ENCODE peak calls at places on chromosomes 12 and 14, in six cellular contexts. V is H9, W is H1, O is IMR-90, P is neuronal stem cell, L is mesenchymal stem cell. H is an unnamed sample.

GRCh38 chr12:98402081-98402480 is 113.3 kb upstream of the TMPO start:
- DNase-seq in V (no peak), W (no peak), O (peak), P (no peak), L (no peak), H (no peak)

GRCh38 chr12:53093777-53094393 is 3.6 kb upstream of the IGFBP6 start:
- DNase-seq in V (no peak), W (no peak), O (peak), P (no peak), L (peak), H (no peak)

GRCh38 chr12:4032906-4033628 is 159.9 kb upstream of the PARP11 start:
- DNase-seq in V (no peak), W (no peak), O (peak), P (no peak), L (peak), H (no peak)

GRCh38 chr12:89355243-89356068 is 3.2 kb upstream of the DUSP6 start:
- DNase-seq in V (no peak), W (no peak), O (no peak), P (no peak), L (peak), H (peak)

GRCh38 chr14:29144598-29144997 is 378.0 kb downstream of the FOXG1 start:
- DNase-seq in V (no peak), W (no peak), O (peak), P (no peak), L (no peak), H (peak)

GRCh38 chr12:1857086-1857485 is 36.7 kb downstream of the LRTM2 start:
- DNase-seq in V (no peak), W (no peak), O (no peak), P (no peak), L (no peak), H (no peak)

GRCh38 chr12:107992870-107993451 is 136.1 kb upstream of the WSCD2 start:
- DNase-seq in V (peak), W (peak), O (peak), P (peak), L (peak), H (peak)

GRCh38 chr14:24172871-24173281 is 996 bp downstream of the REC8 start:
- DNase-seq in V (no peak), W (no peak), O (no peak), P (no peak), L (no peak), H (no peak)

GRCh38 chr12:38102197-38102596 is 214.4 kb upstream of the ALG10B start:
- DNase-seq in V (no peak), W (no peak), O (no peak), P (no peak), L (no peak), H (peak)

GRCh38 chr14:103103461-103104388 is 9.2 kb downstream of the EXOC3L4 start:
- DNase-seq in V (peak), W (peak), O (peak), P (no peak), L (peak), H (peak)

GRCh38 chr12:50638482-50638880 is 125.4 kb upstream of the ATF1 start:
- DNase-seq in V (no peak), W (no peak), O (no peak), P (no peak), L (no peak), H (no peak)

GRCh38 chr12:105083551-105084105 is 630 bp downstream of the ALDH1L2 start:
- DNase-seq in V (peak), W (peak), O (peak), P (no peak), L (peak), H (peak)

GRCh38 chr12:52247622-52248540 is 14.8 kb downstream of the KRT7 start:
- DNase-seq in V (peak), W (no peak), O (no peak), P (no peak), L (no peak), H (no peak)

GRCh38 chr12:88553941-88554658 is 26.2 kb downstream of the KITLG start:
- DNase-seq in V (no peak), W (no peak), O (peak), P (no peak), L (peak), H (no peak)

GRCh38 chr12:109863961-109864712 is 16.2 kb downstream of the GLTP start:
- DNase-seq in V (no peak), W (no peak), O (peak), P (no peak), L (peak), H (peak)

GRCh38 chr12:113727651-113728061 is 238.5 kb downstream of the RBM19 start:
- DNase-seq in V (no peak), W (no peak), O (peak), P (no peak), L (no peak), H (peak)

GRCh38 chr12:80470403-80470802 is 26.4 kb downstream of the PTPRQ start:
- DNase-seq in V (peak), W (no peak), O (no peak), P (no peak), L (no peak), H (no peak)

GRCh38 chr12:51667269-51667668 is 76.2 kb downstream of the SCN8A start:
- DNase-seq in V (no peak), W (no peak), O (no peak), P (no peak), L (no peak), H (no peak)

GRCh38 chr12:113232787-113233585 is 11.7 kb downstream of the TPCN1 start:
- DNase-seq in V (peak), W (peak), O (no peak), P (no peak), L (no peak), H (peak)

GRCh38 chr12:1915082-1915968 is 3.1 kb downstream of the CACNA2D4 start:
- DNase-seq in V (peak), W (peak), O (no peak), P (no peak), L (no peak), H (no peak)

GRCh38 chr12:89762498-89763170 is 54.0 kb upstream of the ATP2B1 start:
- DNase-seq in V (no peak), W (no peak), O (no peak), P (no peak), L (no peak), H (peak)

GRCh38 chr12:47942327-47943230 is 20.8 kb upstream of the TMEM106C start:
- DNase-seq in V (peak), W (peak), O (no peak), P (no peak), L (no peak), H (no peak)

GRCh38 chr12:40331886-40332285 is 107.1 kb downstream of the LRRK2 start:
- DNase-seq in V (no peak), W (no peak), O (no peak), P (no peak), L (peak), H (no peak)
- H3K14ac ChIP-seq in V (no peak), W (no peak), O (no peak), P (no peak), L (no peak), H (no peak)

GRCh38 chr12:65596514-65597010 is 227.7 kb upstream of the HMGA2 start:
- DNase-seq in V (no peak), W (no peak), O (peak), P (no peak), L (peak), H (no peak)
- H2AK5ac ChIP-seq in V (no peak), W (peak), O (peak), P (no peak), L (no peak), H (no peak)

GRCh38 chr14:92884410-92884809 is 38.5 kb upstream of the CHGA start:
- DNase-seq in V (no peak), W (no peak), O (no peak), P (no peak), L (no peak), H (no peak)

GRCh38 chr14:92877757-92878431 is 45.1 kb upstream of the CHGA start:
- DNase-seq in V (peak), W (peak), O (no peak), P (peak), L (no peak), H (no peak)

GRCh38 chr14:92883066-92883465 is 39.9 kb upstream of the CHGA start:
- DNase-seq in V (no peak), W (no peak), O (no peak), P (no peak), L (no peak), H (no peak)

GRCh38 chr14:92880351-92880750 is 42.6 kb upstream of the CHGA start:
- DNase-seq in V (no peak), W (no peak), O (no peak), P (no peak), L (no peak), H (no peak)

GRCh38 chr14:92880851-92881250 is 42.1 kb upstream of the CHGA start:
- DNase-seq in V (peak), W (peak), O (peak), P (no peak), L (no peak), H (no peak)
- H3K14ac ChIP-seq in V (no peak), W (no peak), O (no peak), P (no peak), L (no peak), H (no peak)

GRCh38 chr14:21556378-21557083 is 23.3 kb downstream of the OR10G3 start:
- DNase-seq in V (no peak), W (no peak), O (no peak), P (no peak), L (no peak), H (peak)

GRCh38 chr14:21557084-21557901 is 22.6 kb downstream of the OR10G3 start:
- DNase-seq in V (peak), W (peak), O (peak), P (peak), L (peak), H (peak)

GRCh38 chr14:21553266-21553665 is 26.6 kb downstream of the OR10G3 start:
- DNase-seq in V (no peak), W (no peak), O (no peak), P (no peak), L (no peak), H (no peak)

DNA sequence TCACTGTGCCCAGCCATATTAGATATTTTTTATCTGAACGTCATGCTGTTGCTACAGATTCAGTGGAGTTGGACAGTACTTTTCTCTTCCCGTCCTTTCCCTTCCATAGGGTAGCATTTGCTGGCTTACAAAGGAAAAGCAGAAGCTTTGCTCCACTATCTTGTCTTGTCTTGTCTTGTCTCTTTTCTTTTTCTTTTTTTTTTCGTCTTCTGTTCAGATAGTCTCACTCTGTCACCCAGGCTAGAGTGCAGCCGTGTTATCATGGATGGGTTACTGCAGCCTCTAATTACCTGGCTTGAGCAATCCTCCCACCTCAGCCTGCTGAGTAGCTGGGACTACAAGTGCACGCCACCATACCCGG is 21.2 kb downstream of the OR10G3 start:
- DNase-seq in V (no peak), W (no peak), O (no peak), P (no peak), L (no peak), H (peak)
- H2AK5ac ChIP-seq in V (peak), W (peak), O (no peak), P (no peak), L (no peak), H (no peak)

GRCh38 chr14:55416866-55417265 is 5.2 kb upstream of the ATG14 start:
- DNase-seq in V (peak), W (peak), O (no peak), P (peak), L (peak), H (no peak)
- H3K14ac ChIP-seq in V (no peak), W (no peak), O (no peak), P (no peak), L (no peak), H (no peak)

GRCh38 chr12:54384591-54385041 is at the start of gene ZNF385A:
- DNase-seq in V (no peak), W (no peak), O (no peak), P (no peak), L (peak), H (no peak)
- H2AK5ac ChIP-seq in V (no peak), W (no peak), O (peak), P (peak), L (no peak), H (peak)

GRCh38 chr12:116647802-116648201 is 88.6 kb downstream of the MAP1LC3B2 start:
- DNase-seq in V (no peak), W (no peak), O (no peak), P (no peak), L (no peak), H (no peak)
- H3K14ac ChIP-seq in V (no peak), W (no peak), O (no peak), P (no peak), L (no peak), H (no peak)

DNA sequence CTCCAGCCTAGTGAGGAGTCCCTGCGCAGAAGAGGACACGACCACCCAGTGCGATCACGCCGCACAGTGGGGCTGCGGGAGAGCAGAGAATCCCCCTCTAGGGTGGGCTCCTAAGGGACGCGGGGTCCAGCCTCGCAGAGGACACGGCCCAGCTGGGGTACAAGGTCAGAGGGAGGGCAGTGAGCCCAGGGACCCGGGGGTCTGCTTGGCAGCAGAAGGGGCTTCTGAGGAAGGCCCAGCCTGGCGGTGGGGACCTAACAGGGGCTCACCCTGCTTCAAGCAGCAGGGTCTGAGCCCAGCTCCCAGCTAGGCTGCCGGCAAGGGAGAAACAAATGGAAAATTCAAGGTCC is 326.7 kb upstream of the DIO3 start:
- DNase-seq in V (no peak), W (no peak), O (no peak), P (no peak), L (no peak), H (no peak)
- H2AK5ac ChIP-seq in V (no peak), W (no peak), O (no peak), P (peak), L (no peak), H (no peak)

GRCh38 chr14:49589387-49589786 is 3.2 kb upstream of the RPS29 start:
- DNase-seq in V (no peak), W (no peak), O (no peak), P (no peak), L (no peak), H (no peak)
- H3K14ac ChIP-seq in V (no peak), W (no peak), O (no peak), P (no peak), L (no peak), H (no peak)